ENCODE peak calls at places on chromosomes 16 and 17, in eight cellular contexts. One of them, this sample, is unnamed.

GRCh38 chr16:87697256-87697655 is 68.5 kb downstream of the KLHDC4 start:
- DNase-seq in heart left ventricle: no peak
- DNase-seq in AG04449: no peak
- DNase-seq in foreskin fibroblast: no peak
- DNase-seq in RWPE1: no peak
- DNase-seq in GM19239: no peak
- DNase-seq in CD8-positive, alpha-beta T cell: no peak
- DNase-seq in EL: no peak
- DNase-seq in this sample: no peak

GRCh38 chr17:76492989-76493501 is 8.2 kb downstream of the RHBDF2 start:
- DNase-seq in heart left ventricle: peak
- DNase-seq in AG04449: no peak
- DNase-seq in foreskin fibroblast: peak
- DNase-seq in RWPE1: peak
- DNase-seq in GM19239: peak
- DNase-seq in CD8-positive, alpha-beta T cell: peak
- DNase-seq in EL: peak
- DNase-seq in this sample: peak

GRCh38 chr17:53626286-53626685 is 196.4 kb upstream of the KIF2B start:
- DNase-seq in heart left ventricle: no peak
- DNase-seq in AG04449: peak
- DNase-seq in foreskin fibroblast: peak
- DNase-seq in RWPE1: peak
- DNase-seq in GM19239: no peak
- DNase-seq in CD8-positive, alpha-beta T cell: no peak
- DNase-seq in EL: peak
- DNase-seq in this sample: no peak

GRCh38 chr16:9647981-9648701 is 534.1 kb downstream of the GRIN2A start:
- DNase-seq in heart left ventricle: no peak
- DNase-seq in AG04449: no peak
- DNase-seq in foreskin fibroblast: peak
- DNase-seq in RWPE1: peak
- DNase-seq in GM19239: no peak
- DNase-seq in CD8-positive, alpha-beta T cell: no peak
- DNase-seq in EL: peak
- DNase-seq in this sample: no peak

GRCh38 chr17:7296189-7296861 is 1.9 kb upstream of the YBX2 start:
- DNase-seq in heart left ventricle: peak
- DNase-seq in AG04449: no peak
- DNase-seq in foreskin fibroblast: peak
- DNase-seq in RWPE1: peak
- DNase-seq in GM19239: peak
- DNase-seq in CD8-positive, alpha-beta T cell: peak
- DNase-seq in EL: peak
- DNase-seq in this sample: peak

GRCh38 chr17:2034157-2034556 is 4.2 kb downstream of the DPH1 start:
- DNase-seq in heart left ventricle: no peak
- DNase-seq in AG04449: no peak
- DNase-seq in foreskin fibroblast: peak
- DNase-seq in RWPE1: no peak
- DNase-seq in GM19239: no peak
- DNase-seq in CD8-positive, alpha-beta T cell: no peak
- DNase-seq in EL: peak
- DNase-seq in this sample: no peak

GRCh38 chr17:26807024-26807423 is 486.9 kb upstream of the WSB1 start:
- DNase-seq in heart left ventricle: no peak
- DNase-seq in AG04449: no peak
- DNase-seq in foreskin fibroblast: no peak
- DNase-seq in RWPE1: no peak
- DNase-seq in GM19239: no peak
- DNase-seq in CD8-positive, alpha-beta T cell: no peak
- DNase-seq in EL: no peak
- DNase-seq in this sample: no peak

GRCh38 chr17:81927653-81928496 is at the start of gene MAFG:
- DNase-seq in heart left ventricle: peak
- DNase-seq in AG04449: no peak
- DNase-seq in foreskin fibroblast: peak
- DNase-seq in RWPE1: peak
- DNase-seq in GM19239: peak
- DNase-seq in CD8-positive, alpha-beta T cell: peak
- DNase-seq in EL: peak
- DNase-seq in this sample: peak

GRCh38 chr17:77424585-77425344 is 284.0 kb downstream of the SEC14L1 start:
- DNase-seq in heart left ventricle: peak
- DNase-seq in AG04449: peak
- DNase-seq in foreskin fibroblast: peak
- DNase-seq in RWPE1: no peak
- DNase-seq in GM19239: no peak
- DNase-seq in CD8-positive, alpha-beta T cell: no peak
- DNase-seq in EL: peak
- DNase-seq in this sample: no peak

GRCh38 chr16:66427451-66427860 is 361 bp downstream of the BEAN1 start:
- DNase-seq in heart left ventricle: no peak
- DNase-seq in AG04449: no peak
- DNase-seq in foreskin fibroblast: no peak
- DNase-seq in RWPE1: no peak
- DNase-seq in GM19239: no peak
- DNase-seq in CD8-positive, alpha-beta T cell: no peak
- DNase-seq in EL: no peak
- DNase-seq in this sample: no peak

GRCh38 chr17:75260679-75261335 is 599 bp downstream of the GGA3 start:
- DNase-seq in heart left ventricle: no peak
- DNase-seq in AG04449: no peak
- DNase-seq in foreskin fibroblast: no peak
- DNase-seq in RWPE1: no peak
- DNase-seq in GM19239: no peak
- DNase-seq in CD8-positive, alpha-beta T cell: no peak
- DNase-seq in EL: no peak
- DNase-seq in this sample: no peak

GRCh38 chr17:48012151-48012520 is 25.5 kb downstream of the COPZ2 start:
- DNase-seq in heart left ventricle: peak
- DNase-seq in AG04449: no peak
- DNase-seq in foreskin fibroblast: peak
- DNase-seq in RWPE1: no peak
- DNase-seq in GM19239: peak
- DNase-seq in CD8-positive, alpha-beta T cell: peak
- DNase-seq in EL: peak
- DNase-seq in this sample: peak

GRCh38 chr16:84555418-84556196 is 51.1 kb upstream of the MEAK7 start:
- DNase-seq in heart left ventricle: no peak
- DNase-seq in AG04449: no peak
- DNase-seq in foreskin fibroblast: no peak
- DNase-seq in RWPE1: no peak
- DNase-seq in GM19239: no peak
- DNase-seq in CD8-positive, alpha-beta T cell: no peak
- DNase-seq in EL: no peak
- DNase-seq in this sample: no peak

GRCh38 chr17:10172241-10172741 is 26.1 kb downstream of the GAS7 start:
- DNase-seq in heart left ventricle: no peak
- DNase-seq in AG04449: no peak
- DNase-seq in foreskin fibroblast: peak
- DNase-seq in RWPE1: peak
- DNase-seq in GM19239: no peak
- DNase-seq in CD8-positive, alpha-beta T cell: no peak
- DNase-seq in EL: peak
- DNase-seq in this sample: no peak

GRCh38 chr17:48028736-48029135 is 8.9 kb downstream of the COPZ2 start:
- DNase-seq in heart left ventricle: no peak
- DNase-seq in AG04449: no peak
- DNase-seq in foreskin fibroblast: no peak
- DNase-seq in RWPE1: no peak
- DNase-seq in GM19239: no peak
- DNase-seq in CD8-positive, alpha-beta T cell: no peak
- DNase-seq in EL: no peak
- DNase-seq in this sample: no peak

GRCh38 chr17:76432712-76433336 is 20.1 kb downstream of the UBE2O start:
- DNase-seq in heart left ventricle: no peak
- DNase-seq in AG04449: no peak
- DNase-seq in foreskin fibroblast: peak
- DNase-seq in RWPE1: no peak
- DNase-seq in GM19239: no peak
- DNase-seq in CD8-positive, alpha-beta T cell: no peak
- DNase-seq in EL: peak
- DNase-seq in this sample: no peak

GRCh38 chr17:41052594-41052993 is 2.4 kb downstream of the KRTAP2-2 start:
- DNase-seq in heart left ventricle: no peak
- DNase-seq in AG04449: no peak
- DNase-seq in foreskin fibroblast: peak
- DNase-seq in RWPE1: no peak
- DNase-seq in GM19239: no peak
- DNase-seq in CD8-positive, alpha-beta T cell: no peak
- DNase-seq in EL: peak
- DNase-seq in this sample: no peak

GRCh38 chr16:73304008-73304814 is 256.3 kb upstream of the ZFHX3 start:
- DNase-seq in heart left ventricle: no peak
- DNase-seq in AG04449: no peak
- DNase-seq in foreskin fibroblast: no peak
- DNase-seq in RWPE1: no peak
- DNase-seq in GM19239: no peak
- DNase-seq in CD8-positive, alpha-beta T cell: no peak
- DNase-seq in EL: peak
- DNase-seq in this sample: no peak

GRCh38 chr16:30004811-30005242 is 6.0 kb downstream of the DOC2A start:
- DNase-seq in heart left ventricle: no peak
- DNase-seq in AG04449: no peak
- DNase-seq in foreskin fibroblast: no peak
- DNase-seq in RWPE1: no peak
- DNase-seq in GM19239: no peak
- DNase-seq in CD8-positive, alpha-beta T cell: no peak
- DNase-seq in EL: no peak
- DNase-seq in this sample: peak

This sample was measured in GM12891.